ENCODE peak calls at places on chromosomes 4 and X, in seven cellular contexts. N is upper lobe of left lung, J is K562, Z is endothelial cell of umbilical vein, K is HCT116, L is H1, A is MM.1S. F is an unnamed sample.

GRCh38 chr4:20430555-20430954 is 178.8 kb downstream of the SLIT2 start:
- DNase-seq in N (no peak), Z (no peak), L (no peak), K (no peak), A (no peak), J (no peak), F (no peak)

GRCh38 chrX:16852617-16853179 is 17.5 kb downstream of the RBBP7 start:
- DNase-seq in N (no peak), K (no peak), L (no peak), A (no peak), J (no peak), Z (no peak), F (no peak)

GRCh38 chr4:56575820-56576429 is 70.3 kb downstream of the ARL9 start:
- DNase-seq in N (no peak), Z (peak; percentile 42), J (peak; percentile 10), K (peak; percentile 36), L (no peak), A (peak; percentile 30), F (no peak)

GRCh38 chrX:19852014-19853005 is 35.1 kb downstream of the SH3KBP1 start:
- DNase-seq in N (no peak), J (no peak), L (no peak), Z (no peak), K (no peak), A (no peak), F (no peak)

GRCh38 chr4:37631551-37631950 is 54.6 kb downstream of the RELL1 start:
- DNase-seq in L (no peak), K (no peak), N (no peak), J (no peak), Z (no peak), A (no peak), F (no peak)

GRCh38 chr4:65825121-65825520 is 154.8 kb upstream of the EPHA5 start:
- DNase-seq in L (no peak), J (no peak), A (no peak), Z (peak; percentile 4), K (no peak), N (no peak), F (no peak)

GRCh38 chrX:155070663-155070974 is 317 bp downstream of the CMC4 start:
- DNase-seq in L (no peak), J (no peak), A (no peak), Z (peak; percentile 28), K (no peak), N (no peak), F (no peak)

GRCh38 chrX:9340619-9341304 is 124.1 kb upstream of the TBL1X start:
- DNase-seq in Z (peak; percentile 20), L (no peak), N (no peak), J (no peak), K (no peak), A (peak; percentile 50), F (no peak)

GRCh38 chrX:72297953-72298730 is 7.6 kb downstream of the CITED1 start:
- DNase-seq in J (peak; percentile 40), A (peak; percentile 17), L (no peak), Z (no peak), K (no peak), N (no peak), F (no peak)

GRCh38 chr4:143184503-143185252 is at the start of gene USP38:
- DNase-seq in K (peak; percentile 86), Z (peak; percentile 90), A (peak; percentile 93), N (peak; percentile 96), L (peak; percentile 81), J (peak; percentile 96), F (peak; percentile 86)

GRCh38 chrX:50081282-50081955 is 119.4 kb downstream of the AKAP4 start:
- DNase-seq in N (no peak), L (peak; percentile 43), Z (peak; percentile 34), K (no peak), A (no peak), J (no peak), F (peak; percentile 41)

GRCh38 chr4:176438401-176438800 is 118.6 kb downstream of the SPCS3 start:
- DNase-seq in L (no peak), K (no peak), Z (no peak), A (no peak), N (no peak), J (no peak), F (no peak)

GRCh38 chr4:96677499-96677898 is 837.6 kb downstream of the PDHA2 start:
- DNase-seq in K (no peak), L (no peak), A (no peak), N (no peak), Z (peak; percentile 59), J (no peak), F (no peak)

GRCh38 chrX:10750581-10750980 is 130.2 kb upstream of the MID1 start:
- DNase-seq in Z (no peak), J (no peak), L (no peak), N (no peak), K (no peak), A (no peak), F (no peak)

GRCh38 chr4:23368081-23368697 is 521.7 kb downstream of the PPARGC1A start:
- DNase-seq in A (no peak), J (peak; percentile 45), N (no peak), K (no peak), L (peak; percentile 62), Z (no peak), F (no peak)

GRCh38 chr4:86449746-86450145 is 89.9 kb upstream of the MAPK10 start:
- DNase-seq in N (no peak), A (no peak), K (no peak), Z (no peak), J (no peak), L (no peak), F (no peak)

DNA sequence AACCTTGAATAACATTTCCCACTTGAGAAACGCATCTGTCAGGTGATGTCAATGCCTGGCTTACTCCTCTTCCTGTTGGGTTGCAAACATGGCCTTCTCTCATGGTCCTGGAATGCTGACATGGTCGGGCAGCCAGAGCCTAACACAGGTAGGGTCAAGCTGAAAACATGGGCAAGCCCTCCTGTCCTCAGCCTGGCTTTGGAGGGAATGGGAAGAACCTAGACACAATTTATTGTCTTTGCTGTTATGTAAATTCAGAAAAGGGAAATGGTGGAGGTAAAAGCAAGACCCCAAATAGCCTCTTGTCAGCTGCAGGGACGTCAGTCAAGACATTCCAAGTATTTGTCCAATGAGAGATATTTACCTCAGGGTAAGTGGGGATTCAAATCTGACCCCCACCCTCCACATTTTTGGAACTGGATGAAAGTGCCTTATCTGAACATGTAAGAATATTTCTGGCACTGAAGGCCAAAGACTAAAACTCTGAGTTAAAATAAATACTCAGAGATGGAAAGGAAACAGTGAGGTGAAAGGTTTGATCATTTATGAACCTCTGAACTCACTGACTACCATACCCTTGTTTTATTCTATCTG is 473.8 kb downstream of the SPRY1 start:
- DNase-seq in K (no peak), L (no peak), Z (no peak), A (no peak), J (no peak), N (no peak), F (no peak)
- H3K27ac ChIP-seq in K (no peak overlapping the region), L (no peak overlapping the region), Z (no peak overlapping the region), A (no peak overlapping the region), J (no peak overlapping the region), N (no peak overlapping the region), F (no peak overlapping the region)

DNA sequence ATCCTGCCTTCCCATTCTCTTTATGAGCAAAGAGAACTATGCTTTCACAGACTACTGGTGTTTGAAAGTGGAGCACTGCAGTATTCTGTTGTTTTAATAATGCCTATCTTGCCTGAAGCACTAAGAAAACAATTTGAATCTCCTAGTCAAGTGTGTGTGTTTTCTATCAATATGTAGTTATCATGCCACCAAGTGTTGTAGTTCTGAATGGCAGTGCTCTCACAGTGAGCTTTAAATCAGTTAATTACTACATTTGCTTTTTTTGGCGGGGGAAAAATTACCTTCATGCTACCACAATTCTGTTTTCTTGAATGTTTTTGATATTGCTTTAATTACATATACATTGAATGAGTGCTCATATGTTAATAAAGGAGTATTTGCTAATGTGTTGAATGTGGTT is 143.6 kb upstream of the FAM47A start:
- DNase-seq in L (no peak), J (no peak), Z (peak; percentile 2), K (no peak), N (no peak), A (peak; percentile 24), F (no peak)
- TF ChIP-seq CTCF in L (peak; percentile 41), J (no peak), Z (no peak), K (no peak), N (no peak), A (no peak), F (no peak)

GRCh38 chr4:139301821-139302611 is at the start of gene NDUFC1:
- DNase-seq in J (peak; percentile 69), K (no peak), L (peak; percentile 75), A (peak; percentile 65), N (peak; percentile 86), Z (peak; percentile 65), F (no peak)

GRCh38 chr4:139301143-139301820 is at the start of gene NAA15:
- DNase-seq in K (peak; percentile 97), L (peak; percentile 96), Z (peak; percentile 99), A (peak; percentile 99), J (peak; percentile 99), N (peak; percentile 97), F (peak; percentile 96)

GRCh38 chr4:139300431-139301142 is 718 bp upstream of the NAA15 start:
- DNase-seq in L (no peak), J (peak; percentile 65), K (no peak), A (no peak), Z (peak; percentile 82), N (no peak), F (no peak)

GRCh38 chr4:139297001-139297410 is 4.3 kb upstream of the NAA15 start:
- DNase-seq in Z (no peak), A (peak; percentile 69), N (no peak), K (no peak), L (no peak), J (peak; percentile 67), F (no peak)

DNA sequence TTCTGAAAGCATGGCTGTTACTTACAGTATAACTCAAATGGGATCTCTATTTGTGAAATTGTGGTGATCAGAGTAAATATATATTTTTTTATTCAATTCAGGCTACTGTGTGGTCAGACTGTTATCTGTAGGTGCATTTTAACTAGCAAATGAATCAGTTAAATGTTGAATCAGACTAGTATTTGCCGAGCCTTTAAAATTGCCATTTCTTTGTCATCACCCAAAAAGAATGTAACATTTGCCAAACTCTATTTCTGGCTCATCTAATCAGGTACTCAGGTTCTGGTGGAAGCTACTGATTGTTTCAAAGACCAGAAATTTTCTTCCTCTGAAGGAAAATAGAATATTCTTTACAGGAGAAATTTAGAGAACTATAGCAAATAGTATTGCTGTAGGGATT is 1.8 kb upstream of the NAA15 start:
- DNase-seq in A (no peak), N (no peak), J (no peak), K (no peak), Z (no peak), L (no peak), F (no peak)
- H3K4me3 ChIP-seq in A (peak overlapping the region; percentile 95), N (no peak overlapping the region), J (peak overlapping the region; percentile 99), K (peak overlapping the region; percentile 70), Z (no peak overlapping the region), L (no peak overlapping the region), F (peak overlapping the region; percentile 100)

DNA sequence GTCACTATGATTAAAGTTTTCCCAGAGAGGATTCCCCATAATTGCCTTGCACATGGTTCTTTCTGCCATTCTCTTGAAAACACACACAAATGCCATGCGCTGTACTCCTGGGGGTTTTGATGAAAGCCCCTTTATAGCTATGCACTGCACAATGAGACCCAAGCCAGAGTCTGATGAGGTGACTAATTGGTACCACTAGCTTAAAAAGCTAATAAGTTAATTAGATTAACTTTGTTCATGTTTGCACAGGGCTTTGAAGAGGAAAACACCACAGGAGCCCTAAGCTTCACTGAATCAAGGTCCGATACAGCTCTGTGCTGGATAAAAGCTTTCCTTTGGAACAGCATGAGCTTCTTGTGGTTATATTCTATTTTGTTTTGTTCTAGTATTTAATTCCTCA is 132.2 kb downstream of the NKX6-1 start:
- DNase-seq in N (no peak), K (no peak), L (no peak), J (no peak), Z (no peak), A (no peak), F (no peak)
- H3K27ac ChIP-seq in N (no peak overlapping the region), K (no peak overlapping the region), L (no peak overlapping the region), J (no peak overlapping the region), Z (no peak overlapping the region), A (no peak overlapping the region), F (no peak overlapping the region)